ENCODE peak calls at places on chromosomes 11 and 22, in five cellular contexts. One of them, this sample, is unnamed.
A peak's percentile ranks its signal among the peaks of the same experiment; 100 is the strongest.

GRCh38 chr11:14873632-14874031 is 18.4 kb downstream of the CYP2R1 start:
- DNase-seq in neural progenitor cell: no peak
- DNase-seq in mammary epithelial cell: no peak
- DNase-seq in IMR-90: no peak
- DNase-seq in fibroblast of lung: no peak
- DNase-seq in this sample: no peak

GRCh38 chr11:74877132-74877531 is 71.8 kb downstream of the XRRA1 start:
- DNase-seq in mammary epithelial cell: no peak
- DNase-seq in IMR-90: peak; percentile 12
- DNase-seq in neural progenitor cell: no peak
- DNase-seq in fibroblast of lung: peak; percentile 21
- DNase-seq in this sample: peak; percentile 11

GRCh38 chr22:46029574-46030200 is 52.7 kb upstream of the WNT7B start:
- DNase-seq in fibroblast of lung: no peak
- DNase-seq in neural progenitor cell: no peak
- DNase-seq in mammary epithelial cell: no peak
- DNase-seq in IMR-90: no peak
- DNase-seq in this sample: no peak

GRCh38 chr11:44596541-44597276 is 31.2 kb downstream of the CD82 start:
- DNase-seq in neural progenitor cell: no peak
- DNase-seq in IMR-90: no peak
- DNase-seq in mammary epithelial cell: peak; percentile 28
- DNase-seq in fibroblast of lung: no peak
- DNase-seq in this sample: peak; percentile 28

GRCh38 chr11:2701230-2701629 is 1.4 kb upstream of the KCNQ1OT1 start:
- DNase-seq in fibroblast of lung: no peak
- DNase-seq in mammary epithelial cell: no peak
- DNase-seq in neural progenitor cell: no peak
- DNase-seq in IMR-90: no peak
- DNase-seq in this sample: peak; percentile 32

GRCh38 chr11:16738949-16739262 is 459 bp downstream of the C11orf58 start:
- DNase-seq in neural progenitor cell: no peak
- DNase-seq in fibroblast of lung: no peak
- DNase-seq in mammary epithelial cell: no peak
- DNase-seq in IMR-90: no peak
- DNase-seq in this sample: no peak

GRCh38 chr11:68574308-68574707 is 110.0 kb upstream of the GAL start:
- DNase-seq in mammary epithelial cell: peak; percentile 26
- DNase-seq in fibroblast of lung: no peak
- DNase-seq in IMR-90: peak; percentile 75
- DNase-seq in neural progenitor cell: no peak
- DNase-seq in this sample: peak; percentile 84

GRCh38 chr11:115422013-115422697 is 82.1 kb downstream of the CADM1 start:
- DNase-seq in neural progenitor cell: no peak
- DNase-seq in IMR-90: no peak
- DNase-seq in fibroblast of lung: no peak
- DNase-seq in mammary epithelial cell: no peak
- DNase-seq in this sample: no peak

GRCh38 chr11:122691751-122692150 is 36.2 kb downstream of the UBASH3B start:
- DNase-seq in fibroblast of lung: no peak
- DNase-seq in neural progenitor cell: peak; percentile 16
- DNase-seq in IMR-90: no peak
- DNase-seq in mammary epithelial cell: no peak
- DNase-seq in this sample: no peak

GRCh38 chr11:88603499-88603898 is 266.0 kb upstream of the CTSC start:
- DNase-seq in neural progenitor cell: no peak
- DNase-seq in IMR-90: peak; percentile 13
- DNase-seq in mammary epithelial cell: peak; percentile 2
- DNase-seq in fibroblast of lung: peak; percentile 80
- DNase-seq in this sample: peak; percentile 50

GRCh38 chr11:33773399-33774355 is 643 bp downstream of the FBXO3 start:
- DNase-seq in fibroblast of lung: no peak
- DNase-seq in neural progenitor cell: peak; percentile 58
- DNase-seq in IMR-90: peak; percentile 43
- DNase-seq in mammary epithelial cell: peak; percentile 37
- DNase-seq in this sample: peak; percentile 58

GRCh38 chr11:48109046-48109666 is 107.5 kb upstream of the OR4B1 start:
- DNase-seq in fibroblast of lung: peak; percentile 70
- DNase-seq in neural progenitor cell: peak; percentile 26
- DNase-seq in IMR-90: peak; percentile 63
- DNase-seq in mammary epithelial cell: peak; percentile 35
- DNase-seq in this sample: peak; percentile 68

GRCh38 chr11:35238882-35239281 is 99.9 kb downstream of the CD44 start:
- DNase-seq in mammary epithelial cell: no peak
- DNase-seq in fibroblast of lung: no peak
- DNase-seq in neural progenitor cell: no peak
- DNase-seq in IMR-90: no peak
- DNase-seq in this sample: no peak

GRCh38 chr11:110565344-110565684 is 135.6 kb downstream of the FDX1 start:
- DNase-seq in mammary epithelial cell: no peak
- DNase-seq in IMR-90: peak; percentile 64
- DNase-seq in neural progenitor cell: peak; percentile 40
- DNase-seq in fibroblast of lung: peak; percentile 32
- DNase-seq in this sample: peak; percentile 42

GRCh38 chr11:75969626-75970308 is 154.8 kb downstream of the UVRAG start:
- DNase-seq in fibroblast of lung: peak; percentile 38
- DNase-seq in neural progenitor cell: no peak
- DNase-seq in IMR-90: peak; percentile 84
- DNase-seq in mammary epithelial cell: peak; percentile 2
- DNase-seq in this sample: peak; percentile 98

GRCh38 chr22:31212783-31213626 is 907 bp downstream of the LIMK2 start:
- DNase-seq in mammary epithelial cell: no peak
- DNase-seq in IMR-90: no peak
- DNase-seq in neural progenitor cell: peak; percentile 17
- DNase-seq in fibroblast of lung: no peak
- DNase-seq in this sample: peak; percentile 14

GRCh38 chr11:78138281-78138680 is 1.1 kb downstream of the ALG8 start:
- DNase-seq in mammary epithelial cell: no peak
- DNase-seq in neural progenitor cell: no peak
- DNase-seq in fibroblast of lung: no peak
- DNase-seq in IMR-90: peak; percentile 16
- DNase-seq in this sample: peak; percentile 20
- H3K9ac ChIP-seq in mammary epithelial cell: no peak overlapping the region
- H3K9ac ChIP-seq in neural progenitor cell: no peak overlapping the region
- H3K9ac ChIP-seq in fibroblast of lung: no peak overlapping the region
- H3K9ac ChIP-seq in IMR-90: no peak overlapping the region
- H3K9ac ChIP-seq in this sample: no peak overlapping the region

DNA sequence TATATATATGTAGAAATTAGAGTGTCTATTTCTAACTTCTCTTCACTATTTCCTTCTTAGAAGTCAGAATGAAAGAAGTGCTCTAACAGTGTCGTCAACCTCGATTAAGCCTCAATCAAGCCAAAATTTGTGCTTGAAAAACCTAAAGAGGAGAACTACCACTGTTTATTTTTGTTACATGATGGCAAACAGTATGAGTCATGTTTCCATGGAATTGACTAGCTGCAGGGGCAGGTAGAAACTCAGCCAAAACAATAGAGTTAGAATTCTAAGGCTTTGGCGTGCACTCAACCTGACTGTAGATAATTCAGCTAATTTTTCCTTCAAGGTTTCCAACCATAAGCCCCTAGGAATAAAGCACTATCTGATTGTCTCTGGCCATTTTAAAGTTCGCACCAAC is 415.9 kb downstream of the ETS1 start:
- DNase-seq in fibroblast of lung: no peak
- DNase-seq in IMR-90: peak; percentile 20
- DNase-seq in neural progenitor cell: no peak
- DNase-seq in mammary epithelial cell: peak; percentile 71
- DNase-seq in this sample: peak; percentile 42
- H3K9ac ChIP-seq in fibroblast of lung: no peak overlapping the region
- H3K9ac ChIP-seq in IMR-90: no peak overlapping the region
- H3K9ac ChIP-seq in neural progenitor cell: no peak overlapping the region
- H3K9ac ChIP-seq in mammary epithelial cell: peak overlapping the region; percentile 54
- H3K9ac ChIP-seq in this sample: no peak overlapping the region

GRCh38 chr22:37485714-37486223 is 415 bp downstream of the MFNG start:
- DNase-seq in IMR-90: no peak
- DNase-seq in fibroblast of lung: no peak
- DNase-seq in mammary epithelial cell: no peak
- DNase-seq in neural progenitor cell: no peak
- DNase-seq in this sample: no peak
- H3K9ac ChIP-seq in IMR-90: no peak overlapping the region
- H3K9ac ChIP-seq in fibroblast of lung: no peak overlapping the region
- H3K9ac ChIP-seq in mammary epithelial cell: no peak overlapping the region
- H3K9ac ChIP-seq in neural progenitor cell: no peak overlapping the region
- H3K9ac ChIP-seq in this sample: no peak overlapping the region

GRCh38 chr22:44214187-44214586 is 33.5 kb downstream of the PARVG start:
- DNase-seq in fibroblast of lung: no peak
- DNase-seq in mammary epithelial cell: no peak
- DNase-seq in IMR-90: no peak
- DNase-seq in neural progenitor cell: no peak
- DNase-seq in this sample: no peak

GRCh38 chr22:44213489-44214043 is 32.8 kb downstream of the PARVG start:
- DNase-seq in IMR-90: no peak
- DNase-seq in mammary epithelial cell: no peak
- DNase-seq in fibroblast of lung: no peak
- DNase-seq in neural progenitor cell: no peak
- DNase-seq in this sample: no peak

GRCh38 chr22:44211946-44212930 is 31.5 kb downstream of the PARVG start:
- DNase-seq in IMR-90: peak; percentile 11
- DNase-seq in mammary epithelial cell: no peak
- DNase-seq in neural progenitor cell: no peak
- DNase-seq in fibroblast of lung: peak; percentile 33
- DNase-seq in this sample: peak; percentile 49

GRCh38 chr22:44211256-44211945 is 30.7 kb downstream of the PARVG start:
- DNase-seq in IMR-90: no peak
- DNase-seq in mammary epithelial cell: no peak
- DNase-seq in neural progenitor cell: no peak
- DNase-seq in fibroblast of lung: peak; percentile 49
- DNase-seq in this sample: peak; percentile 19

DNA sequence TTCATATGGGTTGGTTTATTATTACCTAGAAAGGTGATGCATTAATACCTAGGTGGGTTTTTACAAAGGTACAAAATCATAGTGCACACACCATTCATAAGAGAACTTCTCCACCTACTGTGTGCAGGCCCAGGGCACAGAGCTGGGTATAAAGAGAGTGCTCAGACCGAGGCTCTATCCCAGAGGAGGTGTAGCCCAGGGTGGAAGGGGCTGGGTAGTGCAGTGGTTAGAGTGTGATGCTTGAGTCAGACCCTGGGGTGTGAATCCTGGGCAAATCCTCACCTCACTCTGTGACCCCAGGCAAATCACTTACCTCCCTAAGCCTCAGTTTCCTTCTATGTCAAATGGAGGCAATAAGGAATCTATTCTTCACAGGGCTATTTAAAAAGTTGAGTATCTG is 32.2 kb downstream of the PARVG start:
- DNase-seq in mammary epithelial cell: no peak
- DNase-seq in neural progenitor cell: no peak
- DNase-seq in IMR-90: no peak
- DNase-seq in fibroblast of lung: no peak
- DNase-seq in this sample: no peak
- H3K9ac ChIP-seq in mammary epithelial cell: no peak overlapping the region
- H3K9ac ChIP-seq in neural progenitor cell: no peak overlapping the region
- H3K9ac ChIP-seq in IMR-90: no peak overlapping the region
- H3K9ac ChIP-seq in fibroblast of lung: no peak overlapping the region
- H3K9ac ChIP-seq in this sample: no peak overlapping the region

DNA sequence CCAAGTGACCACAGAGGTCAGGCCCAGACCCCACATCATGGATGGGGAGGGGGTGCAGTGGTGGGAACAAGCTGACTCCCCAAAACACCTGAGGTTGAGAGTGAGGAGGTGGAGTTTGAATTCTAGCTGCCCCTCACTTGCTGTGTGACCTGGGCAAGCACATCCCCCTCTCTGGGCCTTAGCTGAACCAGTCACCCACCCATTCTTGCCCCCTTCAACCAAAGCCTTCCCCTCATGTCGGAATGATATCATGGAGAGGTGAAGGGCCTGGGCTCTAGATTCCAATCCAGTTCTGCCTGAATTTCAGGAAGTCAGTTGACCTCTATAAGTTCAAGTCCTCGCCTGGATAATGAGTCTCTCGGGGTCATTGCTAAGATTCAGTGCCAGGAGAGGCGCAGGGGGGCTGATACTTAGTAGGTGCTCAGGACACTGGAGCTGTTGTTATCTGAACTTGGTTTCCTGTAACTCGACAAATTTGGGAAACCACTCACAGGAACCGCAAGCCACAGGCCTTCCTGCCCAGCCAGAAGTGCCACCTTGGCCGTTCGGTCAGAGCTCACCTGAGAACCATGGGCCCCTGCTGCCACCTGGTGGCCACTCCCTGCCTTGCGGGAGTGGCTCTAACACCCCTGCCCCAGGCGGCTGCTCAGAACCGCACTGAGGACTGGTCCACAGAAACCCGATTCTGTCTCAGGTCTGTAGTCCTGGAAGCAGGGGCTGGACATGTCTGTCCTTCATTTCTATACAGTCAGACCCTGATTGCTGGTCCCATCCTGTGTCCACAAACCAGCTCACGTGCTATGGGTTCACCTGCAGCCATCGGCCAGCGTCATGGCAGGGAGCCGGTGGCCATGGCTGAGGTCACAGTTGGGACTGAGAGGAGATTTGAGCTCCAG is 6.9 kb downstream of the CDC42EP1 start:
- DNase-seq in mammary epithelial cell: peak; percentile 92
- DNase-seq in fibroblast of lung: peak; percentile 57
- DNase-seq in neural progenitor cell: peak; percentile 88
- DNase-seq in IMR-90: peak; percentile 46
- DNase-seq in this sample: peak; percentile 63
- H3K9ac ChIP-seq in mammary epithelial cell: peak overlapping the region; percentile 24
- H3K9ac ChIP-seq in fibroblast of lung: no peak overlapping the region
- H3K9ac ChIP-seq in neural progenitor cell: no peak overlapping the region
- H3K9ac ChIP-seq in IMR-90: no peak overlapping the region
- H3K9ac ChIP-seq in this sample: no peak overlapping the region